ENCODE peak calls at places on chromosomes 11 and 22, in six cellular contexts. N, I, J, U, T and X are unnamed samples.

GRCh38 chr22:48473202-48473601 is 1354.5 kb downstream of the BRD1 start:
- DNase-seq in N (no peak), I (no peak), U (no peak), J (no peak), T (no peak), X (no peak)

GRCh38 chr22:25928038-25928437 is 186.1 kb downstream of the MYO18B start:
- DNase-seq in J (no peak), N (no peak), U (no peak), T (no peak), I (no peak), X (no peak)

GRCh38 chr22:27885977-27886842 is 32.8 kb downstream of the PITPNB start:
- DNase-seq in I (peak; percentile 83), U (peak; percentile 87), N (no peak), J (peak; percentile 39), T (peak; percentile 8), X (peak; percentile 69)

GRCh38 chr22:40231618-40232313 is 54.0 kb downstream of the TNRC6B start:
- DNase-seq in J (no peak), T (no peak), I (no peak), U (no peak), N (no peak), X (no peak)

GRCh38 chr11:76207642-76208378 is 1.5 kb upstream of the WNT11 start:
- DNase-seq in N (peak; percentile 86), J (peak; percentile 89), I (peak; percentile 91), U (peak; percentile 77), T (peak; percentile 51), X (peak; percentile 43)

GRCh38 chr11:69922015-69922595 is 102.9 kb upstream of the FGF3 start:
- DNase-seq in I (no peak), U (no peak), J (no peak), N (peak; percentile 18), T (no peak), X (no peak)

GRCh38 chr22:32583921-32584335 is 109.3 kb downstream of the FBXO7 start:
- DNase-seq in T (no peak), U (no peak), J (no peak), I (peak; percentile 53), N (no peak), X (peak; percentile 56)

GRCh38 chr11:5449432-5449831 is 309 bp downstream of the OR51I2 start:
- DNase-seq in J (no peak), I (no peak), T (no peak), U (no peak), N (no peak), X (no peak)

GRCh38 chr11:47495856-47496217 is 46.9 kb upstream of the RAPSN start:
- DNase-seq in T (no peak), J (no peak), U (no peak), N (no peak), I (no peak), X (no peak)

GRCh38 chr22:22702159-22702873 is 57.9 kb downstream of the GGTLC2 start:
- DNase-seq in J (peak; percentile 44), I (peak; percentile 46), U (peak; percentile 21), T (no peak), N (no peak), X (no peak)

GRCh38 chr11:16239130-16240105 is 116.9 kb downstream of the SOX6 start:
- DNase-seq in T (no peak), N (no peak), I (peak; percentile 6), J (no peak), U (no peak), X (no peak)

GRCh38 chr11:58923300-58923788 is 15.9 kb upstream of the GLYATL1 start:
- DNase-seq in J (peak; percentile 21), U (peak; percentile 57), N (no peak), T (peak; percentile 54), I (peak; percentile 62), X (no peak)

GRCh38 chr11:62588966-62589637 is 2.2 kb downstream of the TUT1 start:
- DNase-seq in J (no peak), U (peak; percentile 48), T (no peak), N (no peak), I (peak; percentile 62), X (no peak)

GRCh38 chr11:72352859-72353551 is 81.3 kb downstream of the CLPB start:
- DNase-seq in I (peak; percentile 94), N (peak; percentile 27), U (peak; percentile 49), J (no peak), T (no peak), X (peak; percentile 63)

GRCh38 chr22:44799077-44799931 is 46.9 kb downstream of the ARHGAP8 start:
- DNase-seq in J (no peak), U (no peak), N (no peak), I (no peak), T (no peak), X (no peak)

GRCh38 chr11:57458410-57459111 is 1.8 kb upstream of the RTN4RL2 start:
- DNase-seq in T (no peak), U (peak; percentile 29), N (peak; percentile 49), J (peak; percentile 56), I (peak; percentile 73), X (no peak)

GRCh38 chr11:33402066-33402465 is 144.9 kb downstream of the HIPK3 start:
- DNase-seq in N (no peak), T (no peak), I (peak; percentile 11), J (no peak), U (no peak), X (no peak)

GRCh38 chr22:49354516-49355205 is 473.0 kb downstream of the BRD1 start:
- DNase-seq in T (no peak), J (no peak), U (no peak), N (no peak), I (no peak), X (no peak)

GRCh38 chr22:40637181-40638150 is 947 bp upstream of the MRTFA start:
- DNase-seq in J (peak; percentile 70), N (no peak), T (no peak), U (no peak), I (no peak), X (no peak)

GRCh38 chr11:114192841-114193389 is 103.3 kb upstream of the NNMT start:
- DNase-seq in I (peak; percentile 41), N (no peak), T (no peak), U (no peak), J (no peak), X (no peak)
- TF ChIP-seq CTCF in I (no peak), N (no peak), T (no peak), U (no peak), J (no peak), X (no peak)

GRCh38 chr22:17891427-17892167 is 117.3 kb upstream of the BID start:
- DNase-seq in J (peak; percentile 83), T (no peak), N (no peak), U (no peak), I (no peak), X (no peak)
- TF ChIP-seq CTCF in J (peak; percentile 76), T (peak; percentile 45), N (peak; percentile 34), U (peak; percentile 47), I (peak; percentile 11), X (peak; percentile 17)

DNA sequence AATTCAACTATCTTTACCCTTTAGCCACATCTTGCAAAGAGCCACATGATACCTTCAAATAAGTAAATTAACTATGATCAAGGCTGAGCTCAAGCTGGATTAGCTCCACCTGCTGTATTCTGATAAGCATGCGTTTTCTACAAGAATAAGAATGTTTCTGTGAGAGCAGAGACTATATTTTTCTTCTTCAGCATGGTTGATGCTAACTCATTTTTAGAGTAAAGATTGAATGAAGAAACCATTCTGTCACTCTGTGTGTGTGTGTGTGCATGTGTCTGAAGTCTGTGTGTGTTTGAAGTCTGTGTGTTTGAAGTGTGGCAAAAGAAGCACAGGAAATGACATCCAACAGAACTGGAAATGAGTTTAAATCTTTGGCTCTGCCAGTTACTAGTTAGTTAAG is 12.0 kb upstream of the LAYN start:
- DNase-seq in N (no peak), U (peak; percentile 29), J (no peak), T (no peak), I (peak; percentile 50), X (no peak)
- TF ChIP-seq CTCF in N (no peak), U (no peak), J (no peak), T (peak; percentile 36), I (peak; percentile 4), X (no peak)

GRCh38 chr11:93740802-93741093 is 547 bp downstream of the TAF1D start:
- DNase-seq in T (no peak), I (peak; percentile 68), N (peak; percentile 45), J (peak; percentile 64), U (peak; percentile 73), X (no peak)
- TF ChIP-seq CTCF in T (no peak), I (no peak), N (no peak), J (no peak), U (no peak), X (no peak)

GRCh38 chr22:30427871-30428270 is 2.3 kb downstream of the MTFP1 start:
- DNase-seq in T (no peak), J (no peak), N (no peak), I (no peak), U (peak; percentile 7), X (no peak)
- TF ChIP-seq CTCF in T (no peak), J (no peak), N (no peak), I (no peak), U (no peak), X (no peak)

DNA sequence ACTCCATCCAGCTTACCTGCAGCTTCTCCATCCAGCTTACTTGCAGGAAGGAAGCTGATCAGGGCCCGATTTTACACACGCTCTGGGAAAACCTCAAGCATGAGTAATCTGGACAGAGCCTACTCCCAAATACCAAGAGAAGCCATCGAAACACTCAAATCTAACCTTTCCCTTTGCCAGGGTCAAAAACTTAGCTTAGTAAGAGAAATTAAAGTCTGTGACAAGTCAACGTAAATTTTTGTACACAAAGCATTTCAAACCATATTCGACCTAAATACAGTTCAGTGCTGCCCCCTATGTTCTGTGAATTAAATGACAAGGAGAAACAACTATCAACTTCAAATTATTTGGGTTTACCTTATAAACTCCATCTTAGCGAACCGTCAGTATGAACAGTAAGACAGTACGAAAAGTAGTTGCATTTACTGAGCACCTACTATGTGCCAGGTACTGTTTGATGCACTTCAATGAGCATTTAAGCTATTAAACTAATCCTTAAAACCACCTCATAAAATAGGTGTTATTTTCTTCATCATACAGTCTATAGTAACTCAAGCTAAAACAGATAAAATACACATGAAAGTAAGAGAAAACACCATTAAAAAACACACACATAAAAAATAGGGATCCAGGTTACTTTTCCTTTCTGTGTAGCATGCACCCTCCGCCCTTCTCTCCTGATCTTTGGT is 36.9 kb downstream of the ARFGAP3 start:
- DNase-seq in N (no peak), T (no peak), U (peak; percentile 74), I (peak; percentile 80), J (no peak), X (peak; percentile 35)
- TF ChIP-seq CTCF in N (peak; percentile 49), T (peak; percentile 10), U (peak; percentile 36), I (no peak), J (no peak), X (peak; percentile 34)